ENCODE peak calls at places on chromosome 4, in five cellular contexts. One of them, this sample, is unnamed.

GRCh38 chr4:37836838-37837413 is 10.4 kb downstream of the PGM2 start:
- DNase-seq in BJ: no peak
- DNase-seq in keratinocyte: no peak
- DNase-seq in kidney epithelial cell: no peak
- DNase-seq in Caco-2: no peak
- DNase-seq in this sample: no peak

GRCh38 chr4:167883271-167883670 is 209.1 kb upstream of the ANXA10 start:
- DNase-seq in BJ: no peak
- DNase-seq in keratinocyte: no peak
- DNase-seq in kidney epithelial cell: no peak
- DNase-seq in Caco-2: no peak
- DNase-seq in this sample: no peak

GRCh38 chr4:138925495-138925894 is 90.1 kb upstream of the NOCT start:
- DNase-seq in BJ: no peak
- DNase-seq in keratinocyte: no peak
- DNase-seq in kidney epithelial cell: no peak
- DNase-seq in Caco-2: no peak
- DNase-seq in this sample: no peak

GRCh38 chr4:125368161-125368560 is 53.4 kb downstream of the FAT4 start:
- DNase-seq in BJ: no peak
- DNase-seq in keratinocyte: no peak
- DNase-seq in kidney epithelial cell: no peak
- DNase-seq in Caco-2: no peak
- DNase-seq in this sample: no peak

GRCh38 chr4:174600391-174600790 is 78.1 kb upstream of the HPGD start:
- DNase-seq in BJ: no peak
- DNase-seq in keratinocyte: no peak
- DNase-seq in kidney epithelial cell: no peak
- DNase-seq in Caco-2: no peak
- DNase-seq in this sample: no peak

GRCh38 chr4:114284629-114285028 is 305.2 kb upstream of the ARSJ start:
- DNase-seq in BJ: no peak
- DNase-seq in keratinocyte: no peak
- DNase-seq in kidney epithelial cell: no peak
- DNase-seq in Caco-2: no peak
- DNase-seq in this sample: no peak

GRCh38 chr4:56158483-56158882 is 209.7 kb downstream of the CEP135 start:
- DNase-seq in BJ: no peak
- DNase-seq in keratinocyte: no peak
- DNase-seq in kidney epithelial cell: no peak
- DNase-seq in Caco-2: peak
- DNase-seq in this sample: no peak

GRCh38 chr4:109044446-109044845 is 258.0 kb downstream of the COL25A1 start:
- DNase-seq in BJ: no peak
- DNase-seq in keratinocyte: no peak
- DNase-seq in kidney epithelial cell: no peak
- DNase-seq in Caco-2: no peak
- DNase-seq in this sample: no peak

GRCh38 chr4:126628933-126629332 is 1003.8 kb upstream of the INTU start:
- DNase-seq in BJ: no peak
- DNase-seq in keratinocyte: no peak
- DNase-seq in kidney epithelial cell: no peak
- DNase-seq in Caco-2: no peak
- DNase-seq in this sample: no peak

GRCh38 chr4:68963389-68963788 is 11.8 kb upstream of the UGT2A3 start:
- DNase-seq in BJ: no peak
- DNase-seq in keratinocyte: no peak
- DNase-seq in kidney epithelial cell: peak
- DNase-seq in Caco-2: peak
- DNase-seq in this sample: no peak

GRCh38 chr4:37976991-37977470 is 16.8 kb downstream of the PTTG2 start:
- DNase-seq in BJ: no peak
- DNase-seq in keratinocyte: no peak
- DNase-seq in kidney epithelial cell: no peak
- DNase-seq in Caco-2: peak
- DNase-seq in this sample: peak

GRCh38 chr4:12488672-12489071 is 995.5 kb downstream of the RAB28 start:
- DNase-seq in BJ: no peak
- DNase-seq in keratinocyte: no peak
- DNase-seq in kidney epithelial cell: no peak
- DNase-seq in Caco-2: no peak
- DNase-seq in this sample: no peak

GRCh38 chr4:121594796-121595526 is 101.8 kb downstream of the ANXA5 start:
- DNase-seq in BJ: peak
- DNase-seq in keratinocyte: no peak
- DNase-seq in kidney epithelial cell: peak
- DNase-seq in Caco-2: no peak
- DNase-seq in this sample: no peak

GRCh38 chr4:133839326-133839725 is 362.3 kb downstream of the PABPC4L start:
- DNase-seq in BJ: no peak
- DNase-seq in keratinocyte: no peak
- DNase-seq in kidney epithelial cell: no peak
- DNase-seq in Caco-2: no peak
- DNase-seq in this sample: no peak

GRCh38 chr4:103786014-103786413 is 66.2 kb upstream of the TACR3 start:
- DNase-seq in BJ: no peak
- DNase-seq in keratinocyte: no peak
- DNase-seq in kidney epithelial cell: no peak
- DNase-seq in Caco-2: peak
- DNase-seq in this sample: no peak
- TF ChIP-seq CTCF in BJ: peak
- TF ChIP-seq CTCF in keratinocyte: peak
- TF ChIP-seq CTCF in kidney epithelial cell: peak
- TF ChIP-seq CTCF in Caco-2: peak
- TF ChIP-seq CTCF in this sample: peak

GRCh38 chr4:15665738-15666365 is 10.7 kb upstream of the FBXL5 start:
- DNase-seq in BJ: no peak
- DNase-seq in keratinocyte: peak
- DNase-seq in kidney epithelial cell: peak
- DNase-seq in Caco-2: no peak
- DNase-seq in this sample: no peak
- TF ChIP-seq CTCF in BJ: no peak
- TF ChIP-seq CTCF in keratinocyte: no peak
- TF ChIP-seq CTCF in kidney epithelial cell: no peak
- TF ChIP-seq CTCF in Caco-2: no peak
- TF ChIP-seq CTCF in this sample: no peak

GRCh38 chr4:163758032-163758431 is 263.5 kb downstream of the TMA16 start:
- DNase-seq in BJ: no peak
- DNase-seq in keratinocyte: no peak
- DNase-seq in kidney epithelial cell: no peak
- DNase-seq in Caco-2: no peak
- DNase-seq in this sample: no peak
- TF ChIP-seq CTCF in BJ: no peak
- TF ChIP-seq CTCF in keratinocyte: no peak
- TF ChIP-seq CTCF in kidney epithelial cell: no peak
- TF ChIP-seq CTCF in Caco-2: no peak
- TF ChIP-seq CTCF in this sample: no peak

GRCh38 chr4:6549445-6549844 is 25.5 kb upstream of the MAN2B2 start:
- DNase-seq in BJ: no peak
- DNase-seq in keratinocyte: no peak
- DNase-seq in kidney epithelial cell: no peak
- DNase-seq in Caco-2: no peak
- DNase-seq in this sample: no peak
- TF ChIP-seq CTCF in BJ: no peak
- TF ChIP-seq CTCF in keratinocyte: no peak
- TF ChIP-seq CTCF in kidney epithelial cell: no peak
- TF ChIP-seq CTCF in Caco-2: no peak
- TF ChIP-seq CTCF in this sample: no peak

GRCh38 chr4:105210901-105211300 is 64.2 kb downstream of the TET2 start:
- DNase-seq in BJ: no peak
- DNase-seq in keratinocyte: no peak
- DNase-seq in kidney epithelial cell: no peak
- DNase-seq in Caco-2: no peak
- DNase-seq in this sample: no peak

DNA sequence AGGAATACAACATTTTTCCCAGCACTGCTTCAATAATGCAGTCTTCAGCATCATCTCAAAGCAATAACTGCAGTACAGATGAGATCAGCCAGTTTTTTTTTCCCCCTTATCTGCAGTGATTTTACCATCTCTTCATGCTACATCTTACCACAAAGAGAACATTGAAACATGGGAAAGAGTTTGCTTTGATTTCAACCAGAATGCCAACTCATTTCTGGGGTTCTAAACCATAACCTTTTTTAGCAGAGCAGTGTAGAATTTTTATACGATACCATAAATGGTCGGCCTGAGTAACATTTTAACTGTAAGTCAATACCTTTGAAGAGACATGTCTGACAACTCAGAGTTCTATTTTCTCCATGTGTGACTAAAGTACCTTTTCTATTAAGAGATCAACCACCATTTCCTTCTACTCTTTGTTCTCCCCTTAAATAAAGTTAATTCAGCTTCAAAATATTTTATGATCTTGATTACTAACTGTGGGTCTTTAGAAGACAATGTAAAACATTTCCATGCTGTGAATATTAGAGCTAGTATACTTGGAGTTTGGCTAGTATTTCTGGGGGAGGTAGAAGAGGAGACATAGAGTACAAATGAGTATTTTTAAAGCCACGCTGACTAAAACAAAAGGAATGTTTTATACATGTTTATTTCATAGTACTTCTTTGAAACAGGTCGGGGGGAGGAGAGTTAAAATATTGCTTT is 69.1 kb downstream of the TET2 start:
- DNase-seq in BJ: no peak
- DNase-seq in keratinocyte: no peak
- DNase-seq in kidney epithelial cell: no peak
- DNase-seq in Caco-2: no peak
- DNase-seq in this sample: no peak
- TF ChIP-seq CTCF in BJ: no peak
- TF ChIP-seq CTCF in keratinocyte: no peak
- TF ChIP-seq CTCF in kidney epithelial cell: no peak
- TF ChIP-seq CTCF in Caco-2: no peak
- TF ChIP-seq CTCF in this sample: no peak

DNA sequence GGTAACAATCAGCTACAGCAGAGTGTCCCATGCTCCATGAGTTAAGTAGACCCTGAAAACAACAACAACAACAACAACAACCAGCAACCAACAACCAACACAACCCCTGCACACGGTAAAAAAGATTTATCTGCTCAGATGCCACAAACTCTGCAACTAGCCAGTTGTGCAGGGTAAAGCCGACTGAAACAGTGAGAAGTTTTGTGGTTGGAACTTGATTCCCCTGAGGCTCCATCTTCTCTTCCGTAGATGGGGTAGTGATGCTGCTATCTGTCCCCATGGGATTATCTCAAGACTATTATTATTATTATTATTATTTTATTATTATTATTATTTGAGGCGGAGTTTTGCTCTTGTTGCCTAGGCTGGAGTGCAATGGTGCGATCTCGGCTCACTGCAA is 50.6 kb upstream of the RAPGEF2 start:
- DNase-seq in BJ: no peak
- DNase-seq in keratinocyte: no peak
- DNase-seq in kidney epithelial cell: no peak
- DNase-seq in Caco-2: no peak
- DNase-seq in this sample: no peak
- TF ChIP-seq CTCF in BJ: no peak
- TF ChIP-seq CTCF in keratinocyte: no peak
- TF ChIP-seq CTCF in kidney epithelial cell: no peak
- TF ChIP-seq CTCF in Caco-2: no peak
- TF ChIP-seq CTCF in this sample: no peak

DNA sequence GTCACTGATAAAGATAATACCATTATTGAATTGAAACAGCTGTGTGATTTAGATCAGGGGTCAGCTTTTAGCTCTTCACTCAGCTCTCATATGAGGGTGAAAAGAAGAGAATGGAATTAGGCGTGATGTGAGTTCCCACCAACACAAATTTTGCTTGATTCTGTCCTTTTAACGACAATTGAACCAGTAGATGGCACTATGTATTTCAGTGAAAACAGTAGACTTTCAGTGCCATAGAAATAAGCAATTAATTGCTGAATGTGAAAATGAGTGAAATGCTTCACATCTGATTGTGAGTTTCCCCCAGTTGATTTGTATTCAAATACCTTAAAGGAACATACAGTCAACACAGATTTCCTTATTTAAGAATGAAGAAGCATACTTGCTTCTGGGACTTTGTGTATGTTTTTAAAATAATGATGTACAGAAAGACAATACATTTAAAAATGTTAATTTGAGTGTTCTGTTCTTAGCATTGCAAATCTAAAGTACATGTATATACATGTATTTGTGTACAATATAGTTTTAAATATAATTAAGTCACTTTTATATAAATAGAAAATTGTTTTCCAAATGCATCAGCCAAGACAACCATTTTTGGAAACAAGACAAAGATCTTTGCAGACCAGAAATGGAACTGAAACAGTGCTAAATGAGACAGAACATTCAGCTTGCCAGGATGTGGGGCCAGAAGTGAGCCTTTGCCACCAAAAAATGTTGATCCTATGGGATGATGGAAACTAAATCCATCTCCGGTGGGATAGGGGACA is 178.8 kb downstream of the SNCA start:
- DNase-seq in BJ: no peak
- DNase-seq in keratinocyte: no peak
- DNase-seq in kidney epithelial cell: peak
- DNase-seq in Caco-2: no peak
- DNase-seq in this sample: no peak
- TF ChIP-seq CTCF in BJ: peak
- TF ChIP-seq CTCF in keratinocyte: peak
- TF ChIP-seq CTCF in kidney epithelial cell: peak
- TF ChIP-seq CTCF in Caco-2: peak
- TF ChIP-seq CTCF in this sample: peak

GRCh38 chr4:154292589-154292988 is 199.0 kb downstream of the DCHS2 start:
- DNase-seq in BJ: no peak
- DNase-seq in keratinocyte: no peak
- DNase-seq in kidney epithelial cell: no peak
- DNase-seq in Caco-2: no peak
- DNase-seq in this sample: no peak
- TF ChIP-seq CTCF in BJ: no peak
- TF ChIP-seq CTCF in keratinocyte: no peak
- TF ChIP-seq CTCF in kidney epithelial cell: no peak
- TF ChIP-seq CTCF in Caco-2: peak
- TF ChIP-seq CTCF in this sample: no peak

GRCh38 chr4:176709417-176709816 is 83.3 kb downstream of the VEGFC start:
- DNase-seq in BJ: no peak
- DNase-seq in keratinocyte: no peak
- DNase-seq in kidney epithelial cell: no peak
- DNase-seq in Caco-2: no peak
- DNase-seq in this sample: no peak
- TF ChIP-seq CTCF in BJ: no peak
- TF ChIP-seq CTCF in keratinocyte: no peak
- TF ChIP-seq CTCF in kidney epithelial cell: no peak
- TF ChIP-seq CTCF in Caco-2: no peak
- TF ChIP-seq CTCF in this sample: no peak

DNA sequence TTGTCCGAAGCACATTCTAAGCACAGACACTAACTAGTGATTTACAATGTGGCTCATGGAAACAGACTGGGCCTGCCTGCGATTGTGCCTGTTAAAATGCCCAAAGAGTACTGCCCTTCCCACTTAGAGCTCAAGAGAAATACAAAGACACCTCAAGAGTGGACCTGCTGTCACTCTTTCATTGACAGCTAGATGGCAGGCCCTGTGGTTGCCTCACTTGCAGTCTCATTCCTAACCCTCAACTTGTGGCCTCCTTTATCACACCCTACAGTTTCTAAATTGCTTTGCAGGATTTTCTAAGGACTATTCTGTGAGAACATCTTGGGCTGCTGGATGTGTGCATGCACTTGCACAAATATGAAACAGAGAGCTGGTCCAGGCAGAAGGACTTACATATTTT is 331.0 kb upstream of the EMCN start:
- DNase-seq in BJ: no peak
- DNase-seq in keratinocyte: no peak
- DNase-seq in kidney epithelial cell: no peak
- DNase-seq in Caco-2: peak
- DNase-seq in this sample: no peak
- TF ChIP-seq CTCF in BJ: peak
- TF ChIP-seq CTCF in keratinocyte: peak
- TF ChIP-seq CTCF in kidney epithelial cell: peak
- TF ChIP-seq CTCF in Caco-2: peak
- TF ChIP-seq CTCF in this sample: peak

This sample was measured in neural crest cell.